ENCODE peak calls at places on chromosomes 3 and 15, in four cellular contexts. C, V, R and K are unnamed samples.

GRCh38 chr3:53027254-53027844 is 18.5 kb downstream of the SFMBT1 start:
- DNase-seq in R (no peak), C (no peak), V (no peak), K (no peak)

GRCh38 chr3:69201658-69202057 is 79.3 kb upstream of the LMOD3 start:
- DNase-seq in R (no peak), C (no peak), V (no peak), K (no peak)

GRCh38 chr15:70777156-70777926 is 14.0 kb upstream of the UACA start:
- DNase-seq in R (no peak), C (no peak), V (no peak), K (peak; percentile 8)

GRCh38 chr15:56906766-56907165 is 11.7 kb upstream of the TCF12 start:
- DNase-seq in R (no peak), C (no peak), V (no peak), K (no peak)

GRCh38 chr3:172140499-172141391 is 101.4 kb downstream of the FNDC3B start:
- DNase-seq in R (peak; percentile 91), V (peak; percentile 98), C (no peak), K (no peak)

GRCh38 chr15:80182611-80183210 is 29.9 kb downstream of the FAH start:
- DNase-seq in C (no peak), V (peak; percentile 89), R (no peak), K (no peak)

GRCh38 chr3:44892689-44893088 is 18.3 kb downstream of the TGM4 start:
- DNase-seq in C (no peak), R (no peak), V (peak; percentile 72), K (no peak)

GRCh38 chr3:165202995-165203394 is 6.8 kb upstream of the SLITRK3 start:
- DNase-seq in V (no peak), C (no peak), R (no peak), K (no peak)

GRCh38 chr3:36399933-36400332 is 19.6 kb downstream of the STAC start:
- DNase-seq in V (no peak), R (no peak), C (no peak), K (no peak)

GRCh38 chr3:36401056-36401455 is 20.8 kb downstream of the STAC start:
- DNase-seq in R (no peak), V (no peak), C (no peak), K (no peak)

GRCh38 chr3:36393563-36393962 is 13.3 kb downstream of the STAC start:
- DNase-seq in V (no peak), R (no peak), C (no peak), K (no peak)

GRCh38 chr3:36394176-36394575 is 13.9 kb downstream of the STAC start:
- DNase-seq in R (no peak), C (no peak), V (no peak), K (no peak)

GRCh38 chr3:36397856-36398255 is 17.6 kb downstream of the STAC start:
- DNase-seq in V (no peak), C (no peak), R (no peak), K (no peak)
- H4K5ac ChIP-seq in V (no peak overlapping the region), C (no peak overlapping the region), R (no peak overlapping the region), K (no peak overlapping the region)

GRCh38 chr3:36480916-36481648 is 100.8 kb downstream of the STAC start:
- DNase-seq in C (no peak), R (peak; percentile 47), V (no peak), K (no peak)
- H4K5ac ChIP-seq in C (no peak overlapping the region), R (no peak overlapping the region), V (no peak overlapping the region), K (no peak overlapping the region)

GRCh38 chr3:100629728-100630127 is 20.3 kb downstream of the ADGRG7 start:
- DNase-seq in C (no peak), R (no peak), V (no peak), K (no peak)
- H4K5ac ChIP-seq in C (no peak overlapping the region), R (no peak overlapping the region), V (no peak overlapping the region), K (no peak overlapping the region)

DNA sequence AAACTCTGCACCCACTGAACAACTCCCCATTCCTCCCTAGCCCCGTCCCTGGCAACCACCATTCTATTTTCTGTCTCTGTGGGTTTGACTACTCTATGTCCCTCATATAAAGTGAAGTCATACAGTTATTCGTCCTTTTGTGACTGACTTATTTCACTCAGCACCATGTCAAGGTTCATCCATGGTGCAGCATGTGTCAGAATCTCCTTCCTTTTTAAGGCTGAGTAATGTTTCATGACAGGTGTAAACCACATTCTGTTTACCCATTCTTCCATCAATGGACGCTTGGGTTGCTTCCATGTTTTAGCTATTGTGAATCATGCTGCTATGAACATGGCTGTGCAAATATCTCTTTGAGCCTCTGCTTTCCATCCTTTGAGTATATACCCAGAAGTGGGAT is 192.3 kb upstream of the NSMCE3 start:
- DNase-seq in C (no peak), V (no peak), R (no peak), K (no peak)
- H4K5ac ChIP-seq in C (no peak overlapping the region), V (no peak overlapping the region), R (no peak overlapping the region), K (no peak overlapping the region)

DNA sequence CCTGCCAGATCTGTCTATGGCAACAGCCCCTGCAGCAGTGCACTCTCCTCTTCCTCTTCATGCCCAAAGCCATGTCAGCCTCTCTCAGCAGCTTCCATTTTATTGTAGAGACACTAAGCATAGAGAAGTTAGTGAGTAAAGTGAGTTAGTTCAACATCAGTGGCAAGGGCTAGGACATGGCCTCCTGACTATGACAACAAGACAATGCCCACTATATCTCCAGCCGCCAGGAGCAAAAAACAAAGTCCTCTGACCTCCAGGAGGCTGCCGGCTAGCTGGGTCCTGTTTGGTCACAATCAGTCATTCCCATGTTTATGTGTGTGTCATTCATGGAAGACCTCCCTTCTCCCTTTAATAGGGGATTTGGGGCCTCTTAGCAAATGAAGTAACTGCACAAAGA is 14.9 kb downstream of the NR1I2 start:
- DNase-seq in C (no peak), R (no peak), V (no peak), K (no peak)
- H4K5ac ChIP-seq in C (no peak overlapping the region), R (no peak overlapping the region), V (no peak overlapping the region), K (no peak overlapping the region)

DNA sequence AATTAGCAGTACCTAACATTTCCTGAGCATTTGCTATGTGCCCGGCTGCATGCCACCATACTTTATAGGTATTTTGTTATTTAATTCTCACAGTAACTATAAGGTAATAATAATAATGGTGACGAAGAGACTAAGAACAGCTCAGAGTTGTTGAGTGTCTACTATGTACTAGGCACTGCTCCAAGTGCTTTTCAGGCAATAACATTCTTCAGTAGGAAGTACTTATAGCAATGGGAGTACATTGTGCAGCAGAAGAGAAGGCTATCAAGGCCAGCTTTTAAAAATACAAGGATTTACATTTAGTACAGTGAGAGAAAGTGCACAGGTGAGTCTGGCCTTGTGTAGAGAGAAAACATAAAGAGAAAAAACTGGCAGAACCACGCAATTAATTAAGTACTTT is 647.4 kb downstream of the FHIT start:
- DNase-seq in C (no peak), V (no peak), R (no peak), K (no peak)
- H4K5ac ChIP-seq in C (no peak overlapping the region), V (no peak overlapping the region), R (no peak overlapping the region), K (no peak overlapping the region)

DNA sequence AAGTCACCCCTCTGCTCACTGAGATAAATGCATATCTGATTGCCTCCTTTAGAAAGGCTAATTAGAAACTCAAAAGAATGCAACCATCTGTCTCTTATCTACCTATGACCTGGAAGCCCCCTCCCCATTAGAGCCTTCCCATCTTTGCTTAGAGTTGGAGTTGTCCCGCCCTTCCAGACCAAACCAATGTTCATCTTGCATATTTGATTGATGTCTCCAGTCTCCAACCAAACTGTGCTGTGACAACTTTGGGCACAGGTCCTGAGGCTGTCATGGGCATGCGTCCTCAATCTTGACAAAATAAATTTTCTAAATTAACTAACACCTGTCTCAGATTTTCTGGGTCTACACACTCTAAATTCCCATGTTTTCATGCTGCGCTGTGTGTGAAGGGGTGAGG is 7.4 kb downstream of the DAPK2 start:
- DNase-seq in R (peak; percentile 87), V (no peak), C (peak; percentile 40), K (no peak)
- H4K5ac ChIP-seq in R (no peak overlapping the region), V (no peak overlapping the region), C (no peak overlapping the region), K (no peak overlapping the region)

DNA sequence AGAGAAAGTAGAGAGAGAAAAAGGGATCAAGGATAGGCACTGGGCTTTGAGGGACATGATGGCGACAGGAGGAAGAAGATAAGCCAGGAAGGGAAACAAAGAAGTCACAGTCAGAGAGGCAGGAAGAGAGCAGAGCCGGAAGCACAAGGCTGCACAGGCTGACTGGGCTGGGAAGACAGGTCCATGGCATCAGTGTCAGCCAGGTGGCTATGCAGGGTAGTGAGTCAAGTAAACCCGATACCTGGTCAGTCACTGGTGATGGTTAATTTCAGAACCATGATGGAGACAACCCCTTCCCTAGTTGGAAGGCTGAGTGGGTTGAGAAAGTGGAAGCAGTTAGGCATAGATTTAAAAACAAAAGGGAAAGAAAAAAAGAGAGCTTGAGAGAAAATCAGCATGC is 203.8 kb downstream of the EPHB1 start:
- DNase-seq in C (no peak), V (no peak), R (no peak), K (no peak)
- H4K5ac ChIP-seq in C (no peak overlapping the region), V (no peak overlapping the region), R (no peak overlapping the region), K (no peak overlapping the region)

GRCh38 chr15:37528432-37528831 is 406.0 kb upstream of the TMCO5A start:
- DNase-seq in C (no peak), V (no peak), R (no peak), K (no peak)
- H4K5ac ChIP-seq in C (no peak overlapping the region), V (no peak overlapping the region), R (no peak overlapping the region), K (no peak overlapping the region)

DNA sequence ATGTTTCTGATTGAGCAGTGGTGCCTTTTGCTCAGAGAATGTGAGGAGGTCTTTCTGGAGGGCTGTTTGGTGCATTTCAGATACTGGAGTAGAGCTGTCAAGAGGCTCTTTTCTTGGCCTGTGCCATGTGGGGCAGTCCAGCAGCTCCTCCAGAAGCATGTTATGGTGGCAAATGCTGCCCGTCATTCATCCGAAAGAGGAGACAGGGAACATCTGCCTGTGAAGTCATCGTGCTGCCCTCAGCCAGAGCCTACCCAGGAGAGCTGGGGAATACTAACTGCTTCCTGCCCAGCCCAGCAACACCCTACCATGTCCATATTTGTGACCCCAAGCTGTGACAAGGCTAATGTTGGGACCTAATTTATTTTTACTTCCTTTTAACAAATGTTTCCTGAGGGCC is 82.2 kb upstream of the SLC6A6 start:
- DNase-seq in C (no peak), V (no peak), R (no peak), K (no peak)
- H4K5ac ChIP-seq in C (no peak overlapping the region), V (no peak overlapping the region), R (peak overlapping the region; percentile 92), K (no peak overlapping the region)